ENCODE peak calls at places on chromosomes 2 and 18, in four cellular contexts. One of them, this sample, is unnamed.

GRCh38 chr18:136433-136832 is 21.9 kb upstream of the USP14 start:
- DNase-seq in fibroblast of lung: no peak
- DNase-seq in CD4-positive, CD25-positive, alpha-beta regulatory T cell: peak
- DNase-seq in cardiac muscle cell: no peak
- DNase-seq in this sample: no peak

GRCh38 chr2:173965372-173966025 is at the start of gene SP3:
- DNase-seq in cardiac muscle cell: peak
- DNase-seq in fibroblast of lung: peak
- DNase-seq in CD4-positive, CD25-positive, alpha-beta regulatory T cell: peak
- DNase-seq in this sample: peak

GRCh38 chr2:203155406-203155805 is 83.4 kb upstream of the CYP20A1 start:
- DNase-seq in cardiac muscle cell: no peak
- DNase-seq in fibroblast of lung: no peak
- DNase-seq in CD4-positive, CD25-positive, alpha-beta regulatory T cell: peak
- DNase-seq in this sample: no peak

GRCh38 chr2:195316485-195316884 is 340.5 kb upstream of the SLC39A10 start:
- DNase-seq in CD4-positive, CD25-positive, alpha-beta regulatory T cell: no peak
- DNase-seq in cardiac muscle cell: no peak
- DNase-seq in fibroblast of lung: no peak
- DNase-seq in this sample: peak

GRCh38 chr18:56662902-56663301 is 11.7 kb downstream of the WDR7 start:
- DNase-seq in cardiac muscle cell: no peak
- DNase-seq in CD4-positive, CD25-positive, alpha-beta regulatory T cell: no peak
- DNase-seq in fibroblast of lung: no peak
- DNase-seq in this sample: no peak

GRCh38 chr2:148027822-148028221 is 6.9 kb downstream of the MBD5 start:
- DNase-seq in cardiac muscle cell: no peak
- DNase-seq in fibroblast of lung: peak
- DNase-seq in CD4-positive, CD25-positive, alpha-beta regulatory T cell: no peak
- DNase-seq in this sample: peak

GRCh38 chr2:206217743-206218520 is 56.5 kb upstream of the ZDBF2 start:
- DNase-seq in fibroblast of lung: peak
- DNase-seq in cardiac muscle cell: no peak
- DNase-seq in CD4-positive, CD25-positive, alpha-beta regulatory T cell: no peak
- DNase-seq in this sample: peak

GRCh38 chr2:105873721-105874120 is 129.0 kb downstream of the NCK2 start:
- DNase-seq in fibroblast of lung: peak
- DNase-seq in cardiac muscle cell: no peak
- DNase-seq in CD4-positive, CD25-positive, alpha-beta regulatory T cell: no peak
- DNase-seq in this sample: peak

GRCh38 chr2:79941172-79941571 is 363.4 kb downstream of the LRRTM1 start:
- DNase-seq in cardiac muscle cell: no peak
- DNase-seq in CD4-positive, CD25-positive, alpha-beta regulatory T cell: no peak
- DNase-seq in fibroblast of lung: no peak
- DNase-seq in this sample: no peak

GRCh38 chr2:33215299-33215698 is 261.1 kb upstream of the RASGRP3 start:
- DNase-seq in fibroblast of lung: peak
- DNase-seq in cardiac muscle cell: no peak
- DNase-seq in CD4-positive, CD25-positive, alpha-beta regulatory T cell: no peak
- DNase-seq in this sample: peak

GRCh38 chr2:222399038-222399783 is 25.1 kb upstream of the SGPP2 start:
- DNase-seq in fibroblast of lung: no peak
- DNase-seq in cardiac muscle cell: peak
- DNase-seq in CD4-positive, CD25-positive, alpha-beta regulatory T cell: no peak
- DNase-seq in this sample: no peak

GRCh38 chr18:67211646-67212045 is 304.9 kb downstream of the DSEL start:
- DNase-seq in cardiac muscle cell: peak
- DNase-seq in fibroblast of lung: no peak
- DNase-seq in CD4-positive, CD25-positive, alpha-beta regulatory T cell: no peak
- DNase-seq in this sample: peak

GRCh38 chr2:199278099-199278498 is 179.6 kb downstream of the SATB2 start:
- DNase-seq in cardiac muscle cell: no peak
- DNase-seq in fibroblast of lung: no peak
- DNase-seq in CD4-positive, CD25-positive, alpha-beta regulatory T cell: no peak
- DNase-seq in this sample: peak

GRCh38 chr18:57869228-57869627 is 66.1 kb upstream of the ATP8B1 start:
- DNase-seq in cardiac muscle cell: no peak
- DNase-seq in CD4-positive, CD25-positive, alpha-beta regulatory T cell: no peak
- DNase-seq in fibroblast of lung: peak
- DNase-seq in this sample: peak

GRCh38 chr18:33231474-33232317 is 208.8 kb downstream of the CCDC178 start:
- DNase-seq in fibroblast of lung: peak
- DNase-seq in cardiac muscle cell: peak
- DNase-seq in CD4-positive, CD25-positive, alpha-beta regulatory T cell: peak
- DNase-seq in this sample: peak

GRCh38 chr18:36772339-36772738 is 56.5 kb downstream of the TPGS2 start:
- DNase-seq in cardiac muscle cell: no peak
- DNase-seq in fibroblast of lung: no peak
- DNase-seq in CD4-positive, CD25-positive, alpha-beta regulatory T cell: no peak
- DNase-seq in this sample: no peak

GRCh38 chr18:6543330-6543908 is 128.7 kb upstream of the L3MBTL4 start:
- DNase-seq in CD4-positive, CD25-positive, alpha-beta regulatory T cell: no peak
- DNase-seq in fibroblast of lung: peak
- DNase-seq in cardiac muscle cell: peak
- DNase-seq in this sample: peak

GRCh38 chr2:158395166-158395565 is 61.4 kb downstream of the CCDC148 start:
- DNase-seq in fibroblast of lung: no peak
- DNase-seq in cardiac muscle cell: no peak
- DNase-seq in CD4-positive, CD25-positive, alpha-beta regulatory T cell: no peak
- DNase-seq in this sample: peak

GRCh38 chr2:162926501-162926900 is 87.9 kb upstream of the KCNH7 start:
- DNase-seq in CD4-positive, CD25-positive, alpha-beta regulatory T cell: no peak
- DNase-seq in cardiac muscle cell: no peak
- DNase-seq in fibroblast of lung: no peak
- DNase-seq in this sample: peak

GRCh38 chr2:158089322-158089721 is 12.4 kb upstream of the UPP2 start:
- DNase-seq in cardiac muscle cell: no peak
- DNase-seq in fibroblast of lung: no peak
- DNase-seq in CD4-positive, CD25-positive, alpha-beta regulatory T cell: no peak
- DNase-seq in this sample: no peak

GRCh38 chr18:55908790-55909408 is 320.9 kb upstream of the TCF4 start:
- DNase-seq in cardiac muscle cell: no peak
- DNase-seq in fibroblast of lung: peak
- DNase-seq in CD4-positive, CD25-positive, alpha-beta regulatory T cell: no peak
- DNase-seq in this sample: no peak

GRCh38 chr2:71938659-71939587 is 208.7 kb downstream of the CYP26B1 start:
- DNase-seq in fibroblast of lung: no peak
- DNase-seq in cardiac muscle cell: no peak
- DNase-seq in CD4-positive, CD25-positive, alpha-beta regulatory T cell: no peak
- DNase-seq in this sample: no peak

GRCh38 chr2:148874868-148875341 is at the start of gene KIF5C:
- DNase-seq in cardiac muscle cell: peak
- DNase-seq in fibroblast of lung: peak
- DNase-seq in CD4-positive, CD25-positive, alpha-beta regulatory T cell: peak
- DNase-seq in this sample: peak

GRCh38 chr2:85712261-85712660 is 18.1 kb downstream of the GNLY start:
- DNase-seq in cardiac muscle cell: no peak
- DNase-seq in CD4-positive, CD25-positive, alpha-beta regulatory T cell: no peak
- DNase-seq in fibroblast of lung: no peak
- DNase-seq in this sample: no peak

GRCh38 chr18:44716697-44717163 is 36.0 kb downstream of the SETBP1 start:
- DNase-seq in cardiac muscle cell: no peak
- DNase-seq in fibroblast of lung: no peak
- DNase-seq in CD4-positive, CD25-positive, alpha-beta regulatory T cell: no peak
- DNase-seq in this sample: no peak

GRCh38 chr2:30914456-30914855 is 107.2 kb upstream of the CAPN13 start:
- DNase-seq in cardiac muscle cell: no peak
- DNase-seq in CD4-positive, CD25-positive, alpha-beta regulatory T cell: no peak
- DNase-seq in fibroblast of lung: no peak
- DNase-seq in this sample: no peak

GRCh38 chr18:21897811-21898210 is 157.2 kb downstream of the MIB1 start:
- DNase-seq in cardiac muscle cell: peak
- DNase-seq in CD4-positive, CD25-positive, alpha-beta regulatory T cell: peak
- DNase-seq in fibroblast of lung: peak
- DNase-seq in this sample: peak

GRCh38 chr2:200616656-200617055 is 30.8 kb downstream of the AOX1 start:
- DNase-seq in CD4-positive, CD25-positive, alpha-beta regulatory T cell: no peak
- DNase-seq in fibroblast of lung: peak
- DNase-seq in cardiac muscle cell: no peak
- DNase-seq in this sample: peak

GRCh38 chr2:166411473-166412230 is 35.9 kb upstream of the SCN9A start:
- DNase-seq in CD4-positive, CD25-positive, alpha-beta regulatory T cell: no peak
- DNase-seq in cardiac muscle cell: no peak
- DNase-seq in fibroblast of lung: peak
- DNase-seq in this sample: peak

GRCh38 chr2:11502740-11503292 is 31.0 kb upstream of the GREB1 start:
- DNase-seq in cardiac muscle cell: no peak
- DNase-seq in CD4-positive, CD25-positive, alpha-beta regulatory T cell: no peak
- DNase-seq in fibroblast of lung: no peak
- DNase-seq in this sample: no peak

GRCh38 chr2:11498543-11499034 is 32.6 kb upstream of the E2F6 start:
- DNase-seq in cardiac muscle cell: peak
- DNase-seq in fibroblast of lung: peak
- DNase-seq in CD4-positive, CD25-positive, alpha-beta regulatory T cell: no peak
- DNase-seq in this sample: no peak

GRCh38 chr2:11499081-11499743 is 33.3 kb upstream of the E2F6 start:
- DNase-seq in fibroblast of lung: no peak
- DNase-seq in cardiac muscle cell: peak
- DNase-seq in CD4-positive, CD25-positive, alpha-beta regulatory T cell: no peak
- DNase-seq in this sample: no peak

GRCh38 chr2:11503354-11503927 is 30.4 kb upstream of the GREB1 start:
- DNase-seq in fibroblast of lung: no peak
- DNase-seq in CD4-positive, CD25-positive, alpha-beta regulatory T cell: no peak
- DNase-seq in cardiac muscle cell: no peak
- DNase-seq in this sample: no peak

DNA sequence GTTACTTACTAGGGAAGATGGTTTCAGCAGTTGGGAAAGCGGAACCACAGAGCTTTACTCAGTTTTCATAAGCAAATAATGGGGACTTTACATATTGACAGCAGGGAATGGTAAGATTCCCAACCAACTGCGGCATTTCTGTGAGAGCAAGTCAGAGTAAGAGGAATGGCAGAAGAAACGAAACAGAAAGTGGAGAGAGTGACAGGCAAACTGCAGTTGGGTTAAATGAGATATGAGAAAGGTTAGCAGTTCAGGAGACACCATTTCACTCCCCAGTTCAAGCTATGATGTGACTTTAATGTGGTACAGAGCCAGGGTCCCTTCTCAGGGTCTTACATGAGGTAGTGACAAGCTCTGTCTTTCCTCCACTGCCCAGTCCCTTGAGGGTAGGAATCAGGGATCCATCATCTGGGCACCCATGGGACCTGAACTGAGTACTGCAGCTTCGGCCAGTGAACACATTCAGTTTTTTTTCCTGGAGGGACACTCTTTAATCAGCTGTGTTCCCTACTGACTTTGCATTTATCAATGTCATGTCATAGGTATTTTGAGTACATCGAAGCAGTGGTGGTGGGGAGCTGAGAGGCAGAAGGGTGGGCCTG is 33.0 kb upstream of the GREB1 start:
- DNase-seq in fibroblast of lung: no peak
- DNase-seq in CD4-positive, CD25-positive, alpha-beta regulatory T cell: no peak
- DNase-seq in cardiac muscle cell: no peak
- DNase-seq in this sample: no peak
- H3K4me3 ChIP-seq in fibroblast of lung: no peak
- H3K4me3 ChIP-seq in CD4-positive, CD25-positive, alpha-beta regulatory T cell: no peak
- H3K4me3 ChIP-seq in cardiac muscle cell: no peak
- H3K4me3 ChIP-seq in this sample: no peak

DNA sequence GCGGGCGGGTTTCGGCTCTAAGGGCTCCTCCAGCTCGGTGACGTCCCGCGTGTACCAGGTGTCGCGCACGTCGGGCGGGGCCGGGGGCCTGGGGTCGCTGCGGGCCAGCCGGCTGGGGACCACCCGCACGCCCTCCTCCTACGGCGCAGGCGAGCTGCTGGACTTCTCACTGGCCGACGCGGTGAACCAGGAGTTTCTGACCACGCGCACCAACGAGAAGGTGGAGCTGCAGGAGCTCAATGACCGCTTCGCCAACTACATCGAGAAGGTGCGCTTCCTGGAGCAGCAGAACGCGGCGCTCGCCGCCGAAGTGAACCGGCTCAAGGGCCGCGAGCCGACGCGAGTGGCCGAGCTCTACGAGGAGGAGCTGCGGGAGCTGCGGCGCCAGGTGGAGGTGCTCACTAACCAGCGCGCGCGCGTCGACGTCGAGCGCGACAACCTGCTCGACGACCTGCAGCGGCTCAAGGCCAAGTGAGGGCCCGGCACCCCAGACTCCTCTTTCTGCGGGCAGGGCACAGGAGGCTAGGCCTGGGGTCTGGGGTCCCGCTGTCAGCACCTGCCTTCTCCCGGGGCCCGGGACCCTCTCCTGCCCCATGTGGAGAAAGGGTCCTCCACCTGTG is 503 bp downstream of the DES start:
- DNase-seq in CD4-positive, CD25-positive, alpha-beta regulatory T cell: no peak
- DNase-seq in fibroblast of lung: no peak
- DNase-seq in cardiac muscle cell: no peak
- DNase-seq in this sample: peak
- H3K4me3 ChIP-seq in CD4-positive, CD25-positive, alpha-beta regulatory T cell: no peak
- H3K4me3 ChIP-seq in fibroblast of lung: no peak
- H3K4me3 ChIP-seq in cardiac muscle cell: no peak
- H3K4me3 ChIP-seq in this sample: peak

GRCh38 chr2:68318686-68319396 is 908 bp downstream of the CNRIP1 start:
- DNase-seq in fibroblast of lung: peak
- DNase-seq in cardiac muscle cell: no peak
- DNase-seq in CD4-positive, CD25-positive, alpha-beta regulatory T cell: no peak
- DNase-seq in this sample: peak

GRCh38 chr2:68316091-68316490 is 3.7 kb downstream of the CNRIP1 start:
- DNase-seq in fibroblast of lung: no peak
- DNase-seq in cardiac muscle cell: peak
- DNase-seq in CD4-positive, CD25-positive, alpha-beta regulatory T cell: no peak
- DNase-seq in this sample: peak

GRCh38 chr2:68320118-68320641 is 431 bp upstream of the CNRIP1 start:
- DNase-seq in cardiac muscle cell: peak
- DNase-seq in CD4-positive, CD25-positive, alpha-beta regulatory T cell: no peak
- DNase-seq in fibroblast of lung: no peak
- DNase-seq in this sample: peak

GRCh38 chr2:68319397-68320117 is at the start of gene CNRIP1:
- DNase-seq in cardiac muscle cell: peak
- DNase-seq in fibroblast of lung: peak
- DNase-seq in CD4-positive, CD25-positive, alpha-beta regulatory T cell: no peak
- DNase-seq in this sample: peak

GRCh38 chr2:68317971-68318685 is 1.6 kb downstream of the CNRIP1 start:
- DNase-seq in cardiac muscle cell: no peak
- DNase-seq in fibroblast of lung: peak
- DNase-seq in CD4-positive, CD25-positive, alpha-beta regulatory T cell: no peak
- DNase-seq in this sample: peak
- H3K4me3 ChIP-seq in cardiac muscle cell: peak
- H3K4me3 ChIP-seq in fibroblast of lung: peak
- H3K4me3 ChIP-seq in CD4-positive, CD25-positive, alpha-beta regulatory T cell: no peak
- H3K4me3 ChIP-seq in this sample: peak

DNA sequence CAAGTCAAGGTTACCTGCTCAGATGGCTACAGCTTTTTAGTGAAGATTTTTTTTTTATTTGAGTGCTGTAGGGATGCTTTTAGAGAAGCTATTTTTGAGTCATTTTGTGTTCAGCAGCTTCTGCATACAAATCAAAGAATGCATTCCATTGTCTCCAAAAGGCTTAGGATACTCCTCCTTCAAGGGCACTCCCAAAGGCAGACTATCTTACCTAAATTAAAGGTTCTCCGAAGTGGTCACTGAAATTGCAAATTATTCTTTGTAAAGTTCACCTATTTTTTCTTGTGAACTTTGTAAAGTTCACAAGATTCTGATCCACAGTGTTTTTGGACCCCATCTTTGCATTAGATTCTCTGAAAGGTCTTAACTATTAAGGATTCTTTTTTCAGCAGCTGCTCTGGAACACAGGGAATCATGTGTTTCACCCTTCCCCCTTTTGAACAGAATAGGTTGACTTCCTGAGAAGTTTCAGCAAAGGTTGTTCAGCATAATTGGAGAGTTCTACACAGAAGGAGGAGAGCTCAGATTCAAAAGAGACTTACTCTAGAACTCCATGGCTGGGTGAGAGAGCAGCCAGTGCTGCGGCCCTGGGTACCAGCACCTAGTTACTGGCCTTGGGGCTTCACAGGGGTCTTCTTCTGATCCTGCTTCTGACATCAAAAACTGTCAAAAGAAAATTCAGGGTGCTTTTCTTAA is 14.5 kb downstream of the CLIP4 start:
- DNase-seq in CD4-positive, CD25-positive, alpha-beta regulatory T cell: no peak
- DNase-seq in fibroblast of lung: no peak
- DNase-seq in cardiac muscle cell: no peak
- DNase-seq in this sample: peak
- H3K4me3 ChIP-seq in CD4-positive, CD25-positive, alpha-beta regulatory T cell: no peak
- H3K4me3 ChIP-seq in fibroblast of lung: no peak
- H3K4me3 ChIP-seq in cardiac muscle cell: no peak
- H3K4me3 ChIP-seq in this sample: no peak